ENCODE peak calls at places on chromosomes 13 and 19, in nine cellular contexts. O, N, I, C, J, M, Y, U and L are unnamed samples.

GRCh38 chr19:18008814-18009213 is 844 bp downstream of the ARRDC2 start:
- DNase-seq in O (no peak), N (no peak), I (no peak), C (no peak), J (no peak), M (no peak), Y (no peak), U (no peak), L (no peak)

GRCh38 chr19:45477713-45478453 is 10.1 kb downstream of the FOSB start:
- DNase-seq in O (peak), N (no peak), I (no peak), C (no peak), J (no peak), M (no peak), Y (no peak), U (no peak), L (no peak)

GRCh38 chr13:51151463-51151862 is 40.4 kb upstream of the C13orf42 start:
- DNase-seq in O (no peak), N (no peak), I (no peak), C (no peak), J (no peak), M (no peak), Y (no peak), U (no peak), L (no peak)

GRCh38 chr13:55464222-55464621 is 1676.5 kb upstream of the PRR20A start:
- DNase-seq in O (no peak), N (no peak), I (no peak), C (no peak), J (no peak), M (no peak), Y (no peak), U (no peak), L (no peak)

GRCh38 chr13:24280722-24281121 is 28.7 kb upstream of the C1QTNF9 start:
- DNase-seq in O (no peak), N (no peak), I (no peak), C (no peak), J (no peak), M (peak), Y (no peak), U (no peak), L (no peak)

GRCh38 chr19:2101417-2102335 is 5.0 kb downstream of the IZUMO4 start:
- DNase-seq in O (no peak), N (no peak), I (no peak), C (no peak), J (no peak), M (no peak), Y (no peak), U (peak), L (peak)

GRCh38 chr13:73938375-73939070 is 195.7 kb downstream of the KLF12 start:
- DNase-seq in O (no peak), N (no peak), I (no peak), C (no peak), J (no peak), M (no peak), Y (no peak), U (no peak), L (no peak)

GRCh38 chr13:24511824-24512207 is 762 bp downstream of the PARP4 start:
- DNase-seq in O (no peak), N (no peak), I (no peak), C (no peak), J (no peak), M (no peak), Y (no peak), U (no peak), L (no peak)

GRCh38 chr13:49502954-49503353 is 7.2 kb downstream of the PHF11 start:
- DNase-seq in O (no peak), N (no peak), I (no peak), C (no peak), J (no peak), M (no peak), Y (no peak), U (no peak), L (no peak)

GRCh38 chr13:73914119-73914518 is 220.1 kb downstream of the KLF12 start:
- DNase-seq in O (no peak), N (no peak), I (no peak), C (no peak), J (peak), M (no peak), Y (no peak), U (no peak), L (no peak)

GRCh38 chr13:45778897-45779296 is 72.7 kb downstream of the SIAH3 start:
- DNase-seq in O (no peak), N (no peak), I (no peak), C (no peak), J (no peak), M (no peak), Y (no peak), U (no peak), L (no peak)

GRCh38 chr13:62875118-62875640 is 1459.5 kb upstream of the PCDH20 start:
- DNase-seq in O (no peak), N (no peak), I (no peak), C (no peak), J (peak), M (no peak), Y (no peak), U (no peak), L (no peak)

GRCh38 chr19:48635263-48635965 is 1.8 kb downstream of the DBP start:
- DNase-seq in O (peak), N (no peak), I (peak), C (peak), J (peak), M (peak), Y (peak), U (peak), L (no peak)

GRCh38 chr13:59643239-59643865 is 520.4 kb downstream of the DIAPH3 start:
- DNase-seq in O (no peak), N (no peak), I (no peak), C (no peak), J (no peak), M (no peak), Y (no peak), U (no peak), L (no peak)

GRCh38 chr13:98942485-98942884 is 35.4 kb downstream of the DOCK9 start:
- DNase-seq in O (no peak), N (no peak), I (no peak), C (no peak), J (no peak), M (no peak), Y (no peak), U (no peak), L (no peak)

GRCh38 chr19:8616861-8617260 is 6.3 kb upstream of the ADAMTS10 start:
- DNase-seq in O (no peak), N (no peak), I (no peak), C (no peak), J (no peak), M (no peak), Y (no peak), U (no peak), L (no peak)

GRCh38 chr19:29690842-29691241 is 24.2 kb downstream of the C19orf12 start:
- DNase-seq in O (peak), N (no peak), I (peak), C (no peak), J (no peak), M (no peak), Y (no peak), U (no peak), L (no peak)